ENCODE peak calls at places on chromosomes 4 and X, in five cellular contexts. O is GM04504, I is mucosa of descending colon, D is nephron progenitor cell, L is endothelial cell. P is an unnamed sample.

GRCh38 chr4:15864771-15865566 is 73.6 kb downstream of the FGFBP1 start:
- DNase-seq in O (no peak), I (no peak), D (no peak), L (no peak), P (no peak)

GRCh38 chr4:14987054-14987453 is 15.2 kb upstream of the CPEB2 start:
- DNase-seq in O (no peak), I (no peak), D (no peak), L (no peak), P (no peak)

GRCh38 chr4:68498413-68499007 is 51.2 kb downstream of the TMPRSS11E start:
- DNase-seq in O (peak), I (peak), D (peak), L (peak), P (peak)

GRCh38 chr4:180028682-180029081 is 2214.5 kb upstream of the TENM3 start:
- DNase-seq in O (no peak), I (peak), D (peak), L (peak), P (no peak)

GRCh38 chr4:48127231-48127881 is 6.7 kb downstream of the TXK start:
- DNase-seq in O (no peak), I (no peak), D (no peak), L (no peak), P (no peak)

GRCh38 chr4:105357258-105357657 is 116.6 kb downstream of the PPA2 start:
- DNase-seq in O (no peak), I (no peak), D (no peak), L (no peak), P (no peak)

GRCh38 chr4:147994491-147995385 is 262.9 kb downstream of the ARHGAP10 start:
- DNase-seq in O (no peak), I (no peak), D (no peak), L (no peak), P (no peak)

GRCh38 chr4:13539721-13540445 is 4.4 kb downstream of the NKX3-2 start:
- DNase-seq in O (no peak), I (no peak), D (no peak), L (no peak), P (no peak)

GRCh38 chr4:134906404-134907023 is 704.9 kb upstream of the PABPC4L start:
- DNase-seq in O (no peak), I (peak), D (peak), L (peak), P (no peak)

GRCh38 chr4:189090174-189090814 is 850.4 kb upstream of the FRG1 start:
- DNase-seq in O (no peak), I (no peak), D (peak), L (peak), P (no peak)

GRCh38 chrX:17525266-17525665 is 150.3 kb downstream of the NHS start:
- DNase-seq in O (no peak), I (no peak), D (no peak), L (no peak), P (no peak)

GRCh38 chr4:108337923-108338322 is 169.2 kb upstream of the LEF1 start:
- DNase-seq in O (no peak), I (no peak), D (no peak), L (no peak), P (no peak)

GRCh38 chrX:106905064-106905708 is 2.0 kb upstream of the RIPPLY1 start:
- DNase-seq in O (no peak), I (peak), D (no peak), L (no peak), P (no peak)

GRCh38 chr4:125316781-125317525 is 2.2 kb downstream of the FAT4 start:
- DNase-seq in O (peak), I (no peak), D (peak), L (peak), P (peak)

GRCh38 chrX:16786139-16786790 is at the start of gene TXLNG:
- DNase-seq in O (peak), I (peak), D (peak), L (peak), P (peak)

GRCh38 chr4:144647095-144647959 is 1.4 kb downstream of the HHIP start:
- DNase-seq in O (no peak), I (no peak), D (peak), L (peak), P (no peak)

GRCh38 chr4:15920723-15921591 is 17.6 kb downstream of the FGFBP1 start:
- DNase-seq in O (peak), I (peak), D (no peak), L (no peak), P (peak)

GRCh38 chrX:16202943-16203342 is 35.7 kb downstream of the MAGEB17 start:
- DNase-seq in O (no peak), I (peak), D (no peak), L (no peak), P (no peak)

GRCh38 chrX:151402719-151403390 is 5.8 kb downstream of the VMA21 start:
- DNase-seq in O (no peak), I (no peak), D (no peak), L (no peak), P (no peak)

GRCh38 chr4:34170941-34171340 is 2073.4 kb downstream of the ARAP2 start:
- DNase-seq in O (no peak), I (no peak), D (no peak), L (no peak), P (no peak)

GRCh38 chr4:1192091-1192492 is 19.7 kb upstream of the SPON2 start:
- DNase-seq in O (peak), I (peak), D (no peak), L (no peak), P (peak)

GRCh38 chr4:38424171-38424871 is 239.7 kb upstream of the KLF3 start:
- DNase-seq in O (no peak), I (peak), D (peak), L (peak), P (peak)

GRCh38 chr4:150261571-150261970 is 183.3 kb downstream of the DCLK2 start:
- DNase-seq in O (no peak), I (no peak), D (no peak), L (no peak), P (no peak)

GRCh38 chr4:780730-781492 is 45.0 kb downstream of the CPLX1 start:
- DNase-seq in O (no peak), I (no peak), D (no peak), L (no peak), P (no peak)

GRCh38 chr4:187227907-187228699 is 504.4 kb upstream of the FAT1 start:
- DNase-seq in O (no peak), I (no peak), D (no peak), L (no peak), P (no peak)

GRCh38 chrX:151830911-151831310 is 81.8 kb upstream of the MAGEA4 start:
- DNase-seq in O (no peak), I (no peak), D (no peak), L (peak), P (no peak)

GRCh38 chr4:156962551-156962974 is 9.0 kb downstream of the PDGFC start:
- DNase-seq in O (peak), I (no peak), D (no peak), L (no peak), P (no peak)

GRCh38 chr4:95190751-95191436 is 357.9 kb downstream of the UNC5C start:
- DNase-seq in O (no peak), I (peak), D (peak), L (no peak), P (no peak)

GRCh38 chrX:9291666-9292065 is 173.2 kb upstream of the TBL1X start:
- DNase-seq in O (no peak), I (no peak), D (peak), L (peak), P (no peak)

GRCh38 chrX:87517571-87518141 is at the start of gene KLHL4:
- DNase-seq in O (no peak), I (peak), D (peak), L (peak), P (no peak)

GRCh38 chrX:154431321-154431720 is 2.8 kb downstream of the ATP6AP1 start:
- DNase-seq in O (no peak), I (no peak), D (no peak), L (no peak), P (no peak)

GRCh38 chrX:150363561-150364346 is 637 bp downstream of the MAMLD1 start:
- DNase-seq in O (no peak), I (peak), D (peak), L (peak), P (no peak)

P was measured in left colon.